ENCODE peak calls at places on chromosomes 5 and 9, in six cellular contexts. J, S, O, B, U and H are unnamed samples.

GRCh38 chr9:115295749-115296148 is 177.8 kb upstream of the TNC start:
- DNase-seq in J (no peak), S (no peak), O (no peak), B (no peak), U (no peak), H (no peak)

GRCh38 chr9:97704327-97704677 is 7.2 kb upstream of the XPA start:
- DNase-seq in J (no peak), S (no peak), O (no peak), B (peak; percentile 10), U (no peak), H (no peak)

GRCh38 chr9:27386759-27387158 is 89.8 kb upstream of the EQTN start:
- DNase-seq in J (no peak), S (peak; percentile 63), O (no peak), B (no peak), U (no peak), H (no peak)

GRCh38 chr5:114402206-114402605 is 40.3 kb downstream of the KCNN2 start:
- DNase-seq in J (no peak), S (no peak), O (no peak), B (no peak), U (no peak), H (no peak)

GRCh38 chr5:122849746-122850145 is 4.3 kb downstream of the SNX24 start:
- DNase-seq in J (no peak), S (peak; percentile 79), O (no peak), B (no peak), U (no peak), H (no peak)

GRCh38 chr9:99023831-99024230 is 80.1 kb downstream of the COL15A1 start:
- DNase-seq in J (no peak), S (no peak), O (peak; percentile 67), B (peak; percentile 58), U (no peak), H (no peak)

GRCh38 chr9:12878342-12878978 is 103.6 kb downstream of the LURAP1L start:
- DNase-seq in J (no peak), S (no peak), O (no peak), B (peak; percentile 47), U (no peak), H (no peak)

GRCh38 chr5:172523146-172523745 is 68.9 kb upstream of the SH3PXD2B start:
- DNase-seq in J (no peak), S (no peak), O (no peak), B (no peak), U (no peak), H (no peak)

GRCh38 chr5:180938294-180938693 is 39.3 kb downstream of the BTNL8 start:
- DNase-seq in J (no peak), S (no peak), O (no peak), B (no peak), U (no peak), H (no peak)

GRCh38 chr9:17437813-17438212 is 141.1 kb upstream of the SH3GL2 start:
- DNase-seq in J (no peak), S (no peak), O (no peak), B (no peak), U (no peak), H (no peak)

GRCh38 chr5:158609729-158610128 is 490.0 kb downstream of the EBF1 start:
- DNase-seq in J (no peak), S (no peak), O (no peak), B (no peak), U (no peak), H (no peak)

GRCh38 chr5:378301-378891 is 56.9 kb downstream of the AHRR start:
- DNase-seq in J (no peak), S (no peak), O (peak; percentile 73), B (peak; percentile 88), U (no peak), H (peak; percentile 18)

GRCh38 chr5:128905225-128906110 is 59.8 kb upstream of the SLC27A6 start:
- DNase-seq in J (peak; percentile 47), S (peak; percentile 90), O (peak; percentile 69), B (peak; percentile 58), U (no peak), H (no peak)

GRCh38 chr9:83714316-83714715 is 6.6 kb upstream of the UBQLN1 start:
- DNase-seq in J (no peak), S (no peak), O (no peak), B (no peak), U (no peak), H (no peak)

GRCh38 chr5:181194489-181195248 is 10.3 kb downstream of the TRIM7 start:
- DNase-seq in J (no peak), S (no peak), O (no peak), B (no peak), U (no peak), H (peak; percentile 64)

GRCh38 chr5:170338933-170339779 is 41.6 kb upstream of the LCP2 start:
- DNase-seq in J (no peak), S (peak; percentile 40), O (no peak), B (no peak), U (no peak), H (peak; percentile 76)

GRCh38 chr9:113566011-113566711 is 102.6 kb downstream of the RGS3 start:
- DNase-seq in J (no peak), S (no peak), O (no peak), B (no peak), U (no peak), H (no peak)

GRCh38 chr5:128358826-128359225 is 179.2 kb downstream of the FBN2 start:
- DNase-seq in J (no peak), S (no peak), O (no peak), B (peak; percentile 23), U (no peak), H (no peak)

GRCh38 chr5:178385472-178385853 is 152.9 kb upstream of the PHYKPL start:
- DNase-seq in J (no peak), S (no peak), O (no peak), B (peak; percentile 36), U (no peak), H (no peak)

GRCh38 chr5:151293624-151294023 is 9.9 kb downstream of the SLC36A3 start:
- DNase-seq in J (no peak), S (no peak), O (no peak), B (no peak), U (no peak), H (peak; percentile 63)

GRCh38 chr5:180642181-180643140 is 6.9 kb downstream of the FLT4 start:
- DNase-seq in J (no peak), S (peak; percentile 90), O (no peak), B (no peak), U (no peak), H (no peak)

GRCh38 chr5:14420136-14420808 is 161.3 kb upstream of the OTULINL start:
- DNase-seq in J (no peak), S (no peak), O (no peak), B (peak; percentile 53), U (no peak), H (no peak)

GRCh38 chr9:114446672-114447450 is 58.4 kb downstream of the WHRN start:
- DNase-seq in J (no peak), S (no peak), O (no peak), B (no peak), U (no peak), H (no peak)

GRCh38 chr5:136246632-136247031 is 53.7 kb upstream of the SMIM32 start:
- DNase-seq in J (no peak), S (no peak), O (no peak), B (no peak), U (no peak), H (no peak)

GRCh38 chr9:90870646-90871326 is 69.2 kb downstream of the SYK start:
- DNase-seq in J (peak; percentile 20), S (peak; percentile 77), O (peak; percentile 54), B (peak; percentile 44), U (no peak), H (no peak)

GRCh38 chr5:24428345-24428744 is 216.4 kb downstream of the CDH10 start:
- DNase-seq in J (no peak), S (no peak), O (no peak), B (no peak), U (no peak), H (no peak)

GRCh38 chr5:6452622-6453504 is 4.2 kb downstream of the UBE2QL1 start:
- DNase-seq in J (no peak), S (no peak), O (no peak), B (no peak), U (no peak), H (no peak)

GRCh38 chr5:33223563-33224305 is 217.0 kb upstream of the TARS1 start:
- DNase-seq in J (no peak), S (no peak), O (no peak), B (peak; percentile 15), U (no peak), H (no peak)

GRCh38 chr5:71810023-71810422 is 90.9 kb downstream of the CARTPT start:
- DNase-seq in J (no peak), S (no peak), O (no peak), B (no peak), U (no peak), H (no peak)

GRCh38 chr5:65341835-65342234 is 139.9 kb downstream of the ADAMTS6 start:
- DNase-seq in J (no peak), S (no peak), O (no peak), B (no peak), U (no peak), H (no peak)

GRCh38 chr9:126719677-126720435 is 85.0 kb upstream of the ZBTB43 start:
- DNase-seq in J (peak; percentile 83), S (peak; percentile 91), O (peak; percentile 88), B (peak; percentile 25), U (peak; percentile 67), H (peak; percentile 96)

GRCh38 chr5:39428639-39429038 is 3.9 kb upstream of the DAB2 start:
- DNase-seq in J (no peak), S (peak; percentile 31), O (no peak), B (no peak), U (no peak), H (no peak)
- H3K4ac ChIP-seq in J (no peak overlapping the region), S (no peak overlapping the region), O (no peak overlapping the region), B (no peak overlapping the region), U (no peak overlapping the region), H (no peak overlapping the region)

GRCh38 chr9:72364679-72365524 is at the start of gene ZFAND5:
- DNase-seq in J (peak; percentile 95), S (peak; percentile 99), O (peak; percentile 99), B (peak; percentile 98), U (peak; percentile 90), H (peak; percentile 97)
- H3K23ac ChIP-seq in J (peak within 1 kb of the TSS; percentile 99), S (no peak within 1 kb of the TSS), O (peak within 1 kb of the TSS; percentile 52), B (peak within 1 kb of the TSS; percentile 99), U (no peak within 1 kb of the TSS), H (no peak within 1 kb of the TSS)

DNA sequence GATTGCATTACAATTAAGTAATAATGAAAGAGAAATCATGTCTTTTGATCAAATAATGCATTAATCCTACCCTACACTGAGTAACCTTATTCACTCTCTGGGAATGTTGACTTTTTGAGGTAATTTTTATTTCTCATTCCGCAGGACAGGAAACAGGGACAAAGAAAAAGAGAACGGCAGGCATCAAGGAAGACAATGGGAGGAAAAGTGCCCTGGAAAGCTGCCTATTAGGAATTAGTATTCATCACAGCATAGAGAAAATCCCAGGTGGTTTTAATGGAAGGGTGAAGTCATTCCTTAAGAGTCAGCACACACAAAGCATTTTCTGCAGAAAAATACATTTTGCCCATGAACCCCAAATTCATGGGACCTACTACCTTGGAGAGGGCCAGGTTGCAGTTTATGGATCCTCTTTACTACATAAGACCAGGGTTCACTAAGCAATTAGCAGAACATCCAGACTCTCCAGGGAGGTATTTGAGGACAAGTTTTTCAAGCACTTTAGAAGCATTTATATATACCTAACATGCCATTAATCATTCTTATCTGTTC is 9.4 kb downstream of the FSTL4 start:
- DNase-seq in J (no peak), S (no peak), O (no peak), B (no peak), U (no peak), H (no peak)
- H3K14ac ChIP-seq in J (no peak overlapping the region), S (no peak overlapping the region), O (no peak overlapping the region), B (no peak overlapping the region), U (no peak overlapping the region), H (no peak overlapping the region)

GRCh38 chr5:149062371-149063016 is 368 bp downstream of the SH3TC2 start:
- DNase-seq in J (no peak), S (peak; percentile 84), O (peak; percentile 90), B (peak; percentile 88), U (no peak), H (no peak)
- H3K4ac ChIP-seq in J (no peak overlapping the region), S (no peak overlapping the region), O (peak overlapping the region; percentile 39), B (peak overlapping the region; percentile 92), U (no peak overlapping the region), H (no peak overlapping the region)